ENCODE peak calls at places on chromosome 3, in seven cellular contexts. One of them, this sample, is unnamed.

GRCh38 chr3:22377421-22377820 is 626.4 kb upstream of the ZNF385D start:
- DNase-seq in GDM1: no peak
- DNase-seq in C1 segment of cervical spinal cord: no peak
- DNase-seq in KG1: no peak
- DNase-seq in SW480: no peak
- DNase-seq in NCI-H460: no peak
- DNase-seq in activated CD4-positive, alpha-beta T cell treated with anti-CD3 and anti-CD28 coated beads, Interleukin-2, amount 10 ng/mL, durations not matched to agents 7 days and 5 days: no peak
- DNase-seq in this sample: no peak

GRCh38 chr3:171132873-171133272 is 106.4 kb upstream of the SLC2A2 start:
- DNase-seq in SW480: no peak
- DNase-seq in NCI-H460: no peak
- DNase-seq in activated CD4-positive, alpha-beta T cell treated with anti-CD3 and anti-CD28 coated beads, Interleukin-2, amount 10 ng/mL, durations not matched to agents 7 days and 5 days: no peak
- DNase-seq in KG1: no peak
- DNase-seq in GDM1: no peak
- DNase-seq in C1 segment of cervical spinal cord: no peak
- DNase-seq in this sample: no peak

GRCh38 chr3:89925976-89926375 is 818.6 kb downstream of the EPHA3 start:
- DNase-seq in C1 segment of cervical spinal cord: no peak
- DNase-seq in activated CD4-positive, alpha-beta T cell treated with anti-CD3 and anti-CD28 coated beads, Interleukin-2, amount 10 ng/mL, durations not matched to agents 7 days and 5 days: no peak
- DNase-seq in SW480: no peak
- DNase-seq in NCI-H460: no peak
- DNase-seq in KG1: no peak
- DNase-seq in GDM1: no peak
- DNase-seq in this sample: no peak

GRCh38 chr3:53425936-53426335 is 68.5 kb upstream of the CACNA1D start:
- DNase-seq in GDM1: no peak
- DNase-seq in KG1: no peak
- DNase-seq in C1 segment of cervical spinal cord: no peak
- DNase-seq in NCI-H460: no peak
- DNase-seq in activated CD4-positive, alpha-beta T cell treated with anti-CD3 and anti-CD28 coated beads, Interleukin-2, amount 10 ng/mL, durations not matched to agents 7 days and 5 days: no peak
- DNase-seq in SW480: no peak
- DNase-seq in this sample: no peak

GRCh38 chr3:142613491-142613890 is 17.3 kb downstream of the PLS1 start:
- DNase-seq in C1 segment of cervical spinal cord: no peak
- DNase-seq in KG1: no peak
- DNase-seq in activated CD4-positive, alpha-beta T cell treated with anti-CD3 and anti-CD28 coated beads, Interleukin-2, amount 10 ng/mL, durations not matched to agents 7 days and 5 days: no peak
- DNase-seq in NCI-H460: no peak
- DNase-seq in SW480: no peak
- DNase-seq in GDM1: no peak
- DNase-seq in this sample: no peak

GRCh38 chr3:144324061-144324460 is 352.4 kb downstream of the DIPK2A start:
- DNase-seq in activated CD4-positive, alpha-beta T cell treated with anti-CD3 and anti-CD28 coated beads, Interleukin-2, amount 10 ng/mL, durations not matched to agents 7 days and 5 days: no peak
- DNase-seq in NCI-H460: no peak
- DNase-seq in C1 segment of cervical spinal cord: no peak
- DNase-seq in KG1: no peak
- DNase-seq in GDM1: no peak
- DNase-seq in SW480: no peak
- DNase-seq in this sample: no peak

GRCh38 chr3:184652465-184652864 is 59.4 kb downstream of the MAGEF1 start:
- DNase-seq in SW480: peak; percentile 85
- DNase-seq in NCI-H460: no peak
- DNase-seq in activated CD4-positive, alpha-beta T cell treated with anti-CD3 and anti-CD28 coated beads, Interleukin-2, amount 10 ng/mL, durations not matched to agents 7 days and 5 days: no peak
- DNase-seq in KG1: no peak
- DNase-seq in C1 segment of cervical spinal cord: no peak
- DNase-seq in GDM1: no peak
- DNase-seq in this sample: no peak

GRCh38 chr3:101518421-101518871 is 5.4 kb upstream of the SENP7 start:
- DNase-seq in activated CD4-positive, alpha-beta T cell treated with anti-CD3 and anti-CD28 coated beads, Interleukin-2, amount 10 ng/mL, durations not matched to agents 7 days and 5 days: peak; percentile 57
- DNase-seq in KG1: no peak
- DNase-seq in GDM1: no peak
- DNase-seq in C1 segment of cervical spinal cord: no peak
- DNase-seq in NCI-H460: no peak
- DNase-seq in SW480: peak; percentile 6
- DNase-seq in this sample: peak; percentile 65

GRCh38 chr3:160130950-160131349 is 94.3 kb upstream of the C3orf80 start:
- DNase-seq in SW480: no peak
- DNase-seq in activated CD4-positive, alpha-beta T cell treated with anti-CD3 and anti-CD28 coated beads, Interleukin-2, amount 10 ng/mL, durations not matched to agents 7 days and 5 days: no peak
- DNase-seq in GDM1: no peak
- DNase-seq in NCI-H460: no peak
- DNase-seq in C1 segment of cervical spinal cord: no peak
- DNase-seq in KG1: no peak
- DNase-seq in this sample: no peak

GRCh38 chr3:185983495-185984141 is 45.8 kb upstream of the TRA2B start:
- DNase-seq in activated CD4-positive, alpha-beta T cell treated with anti-CD3 and anti-CD28 coated beads, Interleukin-2, amount 10 ng/mL, durations not matched to agents 7 days and 5 days: peak; percentile 65
- DNase-seq in SW480: peak; percentile 70
- DNase-seq in NCI-H460: peak; percentile 79
- DNase-seq in C1 segment of cervical spinal cord: peak; percentile 70
- DNase-seq in KG1: peak; percentile 12
- DNase-seq in GDM1: peak; percentile 10
- DNase-seq in this sample: peak; percentile 61

GRCh38 chr3:186035277-186035676 is 73.6 kb downstream of the ETV5 start:
- DNase-seq in NCI-H460: no peak
- DNase-seq in KG1: no peak
- DNase-seq in GDM1: no peak
- DNase-seq in activated CD4-positive, alpha-beta T cell treated with anti-CD3 and anti-CD28 coated beads, Interleukin-2, amount 10 ng/mL, durations not matched to agents 7 days and 5 days: no peak
- DNase-seq in C1 segment of cervical spinal cord: no peak
- DNase-seq in SW480: no peak
- DNase-seq in this sample: no peak

GRCh38 chr3:184399410-184399809 is 19.6 kb downstream of the CHRD start:
- DNase-seq in NCI-H460: no peak
- DNase-seq in GDM1: no peak
- DNase-seq in C1 segment of cervical spinal cord: no peak
- DNase-seq in activated CD4-positive, alpha-beta T cell treated with anti-CD3 and anti-CD28 coated beads, Interleukin-2, amount 10 ng/mL, durations not matched to agents 7 days and 5 days: no peak
- DNase-seq in SW480: no peak
- DNase-seq in KG1: no peak
- DNase-seq in this sample: no peak

GRCh38 chr3:131526801-131527347 is 24.1 kb upstream of the MRPL3 start:
- DNase-seq in C1 segment of cervical spinal cord: peak; percentile 28
- DNase-seq in GDM1: no peak
- DNase-seq in activated CD4-positive, alpha-beta T cell treated with anti-CD3 and anti-CD28 coated beads, Interleukin-2, amount 10 ng/mL, durations not matched to agents 7 days and 5 days: no peak
- DNase-seq in SW480: no peak
- DNase-seq in KG1: no peak
- DNase-seq in NCI-H460: peak; percentile 66
- DNase-seq in this sample: no peak

GRCh38 chr3:21920431-21920830 is 169.4 kb upstream of the ZNF385D start:
- DNase-seq in KG1: no peak
- DNase-seq in NCI-H460: no peak
- DNase-seq in activated CD4-positive, alpha-beta T cell treated with anti-CD3 and anti-CD28 coated beads, Interleukin-2, amount 10 ng/mL, durations not matched to agents 7 days and 5 days: no peak
- DNase-seq in GDM1: no peak
- DNase-seq in C1 segment of cervical spinal cord: no peak
- DNase-seq in SW480: no peak
- DNase-seq in this sample: no peak

GRCh38 chr3:158152186-158152585 is 42.3 kb downstream of the RSRC1 start:
- DNase-seq in SW480: no peak
- DNase-seq in NCI-H460: no peak
- DNase-seq in GDM1: no peak
- DNase-seq in KG1: no peak
- DNase-seq in C1 segment of cervical spinal cord: no peak
- DNase-seq in activated CD4-positive, alpha-beta T cell treated with anti-CD3 and anti-CD28 coated beads, Interleukin-2, amount 10 ng/mL, durations not matched to agents 7 days and 5 days: no peak
- DNase-seq in this sample: no peak

GRCh38 chr3:140537075-140537474 is 140.8 kb upstream of the TRIM42 start:
- DNase-seq in C1 segment of cervical spinal cord: no peak
- DNase-seq in KG1: no peak
- DNase-seq in SW480: no peak
- DNase-seq in NCI-H460: no peak
- DNase-seq in activated CD4-positive, alpha-beta T cell treated with anti-CD3 and anti-CD28 coated beads, Interleukin-2, amount 10 ng/mL, durations not matched to agents 7 days and 5 days: no peak
- DNase-seq in GDM1: no peak
- DNase-seq in this sample: no peak

GRCh38 chr3:88195951-88196434 is 46.2 kb downstream of the C3orf38 start:
- DNase-seq in SW480: no peak
- DNase-seq in C1 segment of cervical spinal cord: no peak
- DNase-seq in activated CD4-positive, alpha-beta T cell treated with anti-CD3 and anti-CD28 coated beads, Interleukin-2, amount 10 ng/mL, durations not matched to agents 7 days and 5 days: peak; percentile 17
- DNase-seq in GDM1: no peak
- DNase-seq in KG1: no peak
- DNase-seq in NCI-H460: no peak
- DNase-seq in this sample: peak; percentile 24

GRCh38 chr3:134373942-134374790 is at the start of gene AMOTL2:
- DNase-seq in KG1: no peak
- DNase-seq in C1 segment of cervical spinal cord: peak; percentile 80
- DNase-seq in activated CD4-positive, alpha-beta T cell treated with anti-CD3 and anti-CD28 coated beads, Interleukin-2, amount 10 ng/mL, durations not matched to agents 7 days and 5 days: no peak
- DNase-seq in SW480: peak; percentile 95
- DNase-seq in GDM1: no peak
- DNase-seq in NCI-H460: peak; percentile 79
- DNase-seq in this sample: peak; percentile 29

GRCh38 chr3:53721187-53721946 is 124.9 kb downstream of the CHDH start:
- DNase-seq in NCI-H460: no peak
- DNase-seq in SW480: no peak
- DNase-seq in activated CD4-positive, alpha-beta T cell treated with anti-CD3 and anti-CD28 coated beads, Interleukin-2, amount 10 ng/mL, durations not matched to agents 7 days and 5 days: no peak
- DNase-seq in GDM1: no peak
- DNase-seq in C1 segment of cervical spinal cord: no peak
- DNase-seq in KG1: no peak
- DNase-seq in this sample: no peak

GRCh38 chr3:24185738-24186384 is 240.8 kb downstream of the NR1D2 start:
- DNase-seq in GDM1: peak; percentile 11
- DNase-seq in KG1: peak; percentile 36
- DNase-seq in NCI-H460: peak; percentile 28
- DNase-seq in C1 segment of cervical spinal cord: peak; percentile 13
- DNase-seq in SW480: peak; percentile 44
- DNase-seq in activated CD4-positive, alpha-beta T cell treated with anti-CD3 and anti-CD28 coated beads, Interleukin-2, amount 10 ng/mL, durations not matched to agents 7 days and 5 days: no peak
- DNase-seq in this sample: peak; percentile 31

GRCh38 chr3:172341482-172342059 is 106.7 kb downstream of the GHSR start:
- DNase-seq in NCI-H460: peak; percentile 48
- DNase-seq in SW480: peak; percentile 52
- DNase-seq in C1 segment of cervical spinal cord: no peak
- DNase-seq in KG1: peak; percentile 51
- DNase-seq in activated CD4-positive, alpha-beta T cell treated with anti-CD3 and anti-CD28 coated beads, Interleukin-2, amount 10 ng/mL, durations not matched to agents 7 days and 5 days: peak; percentile 49
- DNase-seq in GDM1: peak; percentile 26
- DNase-seq in this sample: peak; percentile 38

GRCh38 chr3:30492581-30493192 is 113.7 kb upstream of the TGFBR2 start:
- DNase-seq in GDM1: no peak
- DNase-seq in KG1: no peak
- DNase-seq in C1 segment of cervical spinal cord: no peak
- DNase-seq in NCI-H460: peak; percentile 9
- DNase-seq in SW480: no peak
- DNase-seq in activated CD4-positive, alpha-beta T cell treated with anti-CD3 and anti-CD28 coated beads, Interleukin-2, amount 10 ng/mL, durations not matched to agents 7 days and 5 days: no peak
- DNase-seq in this sample: no peak

GRCh38 chr3:178205750-178206149 is 330.5 kb upstream of the KCNMB2 start:
- DNase-seq in KG1: no peak
- DNase-seq in GDM1: no peak
- DNase-seq in activated CD4-positive, alpha-beta T cell treated with anti-CD3 and anti-CD28 coated beads, Interleukin-2, amount 10 ng/mL, durations not matched to agents 7 days and 5 days: no peak
- DNase-seq in C1 segment of cervical spinal cord: no peak
- DNase-seq in NCI-H460: no peak
- DNase-seq in SW480: no peak
- DNase-seq in this sample: no peak

This sample was measured in activated CD8-positive, alpha-beta T cell treated with anti-CD3 and anti-CD28 coated beads, Interleukin-2, amount 10 ng/mL, durations not matched to agents 7 days and 5 days.